ENCODE peak calls at places on chromosomes 5 and 9, in seven cellular contexts. One of them, this sample, is unnamed.

GRCh38 chr9:563200-563599 is 278.3 kb upstream of the DMRT1 start:
- DNase-seq in neuronal stem cell: no peak
- DNase-seq in H1: no peak
- DNase-seq in mesenchymal stem cell: no peak
- DNase-seq in IMR-90: no peak
- DNase-seq in H9: no peak
- DNase-seq in mesendoderm: no peak
- DNase-seq in this sample: no peak

GRCh38 chr9:106619211-106619610 is 243.8 kb upstream of the ZNF462 start:
- DNase-seq in neuronal stem cell: no peak
- DNase-seq in IMR-90: peak
- DNase-seq in H1: no peak
- DNase-seq in H9: no peak
- DNase-seq in mesendoderm: no peak
- DNase-seq in mesenchymal stem cell: peak
- DNase-seq in this sample: no peak

GRCh38 chr9:2727966-2728613 is 10.8 kb downstream of the KCNV2 start:
- DNase-seq in neuronal stem cell: no peak
- DNase-seq in H9: no peak
- DNase-seq in IMR-90: peak
- DNase-seq in mesendoderm: peak
- DNase-seq in H1: no peak
- DNase-seq in mesenchymal stem cell: peak
- DNase-seq in this sample: peak

GRCh38 chr5:111744455-111744854 is 12.5 kb downstream of the NREP start:
- DNase-seq in neuronal stem cell: no peak
- DNase-seq in mesenchymal stem cell: no peak
- DNase-seq in H1: no peak
- DNase-seq in H9: no peak
- DNase-seq in IMR-90: no peak
- DNase-seq in mesendoderm: no peak
- DNase-seq in this sample: no peak

GRCh38 chr9:82457959-82458358 is 469.4 kb downstream of the SPATA31D1 start:
- DNase-seq in H9: no peak
- DNase-seq in IMR-90: no peak
- DNase-seq in H1: no peak
- DNase-seq in mesenchymal stem cell: no peak
- DNase-seq in neuronal stem cell: no peak
- DNase-seq in mesendoderm: no peak
- DNase-seq in this sample: no peak

GRCh38 chr5:176530983-176531901 is 6.0 kb downstream of the RNF44 start:
- DNase-seq in IMR-90: peak
- DNase-seq in mesendoderm: no peak
- DNase-seq in mesenchymal stem cell: no peak
- DNase-seq in neuronal stem cell: no peak
- DNase-seq in H9: no peak
- DNase-seq in H1: no peak
- DNase-seq in this sample: no peak

GRCh38 chr5:16690243-16690839 is 73.5 kb upstream of the RETREG1 start:
- DNase-seq in mesendoderm: peak
- DNase-seq in mesenchymal stem cell: peak
- DNase-seq in H9: peak
- DNase-seq in H1: no peak
- DNase-seq in IMR-90: peak
- DNase-seq in neuronal stem cell: peak
- DNase-seq in this sample: no peak

GRCh38 chr9:120642129-120642528 is 62.2 kb upstream of the CDK5RAP2 start:
- DNase-seq in neuronal stem cell: no peak
- DNase-seq in IMR-90: peak
- DNase-seq in mesendoderm: no peak
- DNase-seq in H1: no peak
- DNase-seq in H9: no peak
- DNase-seq in mesenchymal stem cell: peak
- DNase-seq in this sample: no peak

GRCh38 chr9:6714176-6714575 is 43.6 kb upstream of the KDM4C start:
- DNase-seq in neuronal stem cell: no peak
- DNase-seq in IMR-90: no peak
- DNase-seq in mesenchymal stem cell: no peak
- DNase-seq in H9: no peak
- DNase-seq in mesendoderm: no peak
- DNase-seq in H1: no peak
- DNase-seq in this sample: no peak

DNA sequence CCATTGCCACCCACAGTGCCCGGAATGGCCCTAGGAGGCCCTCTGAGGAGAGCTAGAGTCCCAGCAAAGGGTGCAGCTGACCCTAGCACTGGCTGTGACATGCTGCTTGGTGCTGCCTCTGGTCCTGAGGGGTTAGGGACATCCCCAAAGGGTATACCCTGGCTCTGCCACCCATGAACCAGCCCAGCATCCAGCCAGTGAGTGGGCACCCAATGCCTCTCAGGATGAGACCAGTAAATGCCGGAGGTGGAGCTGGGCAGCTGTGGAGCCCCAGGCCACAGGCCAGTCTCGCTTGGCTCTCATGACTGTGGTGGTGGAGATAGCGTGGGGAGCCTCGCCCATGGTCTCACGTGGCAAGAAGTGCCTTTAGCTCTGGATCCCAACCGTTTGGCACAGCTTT is 3.7 kb upstream of the CEL start:
- DNase-seq in mesendoderm: no peak
- DNase-seq in neuronal stem cell: no peak
- DNase-seq in mesenchymal stem cell: no peak
- DNase-seq in H9: no peak
- DNase-seq in IMR-90: no peak
- DNase-seq in H1: no peak
- DNase-seq in this sample: no peak
- H3K18ac ChIP-seq in mesendoderm: no peak
- H3K18ac ChIP-seq in neuronal stem cell: no peak
- H3K18ac ChIP-seq in mesenchymal stem cell: no peak
- H3K18ac ChIP-seq in H9: no peak
- H3K18ac ChIP-seq in IMR-90: no peak
- H3K18ac ChIP-seq in H1: no peak
- H3K18ac ChIP-seq in this sample: no peak

DNA sequence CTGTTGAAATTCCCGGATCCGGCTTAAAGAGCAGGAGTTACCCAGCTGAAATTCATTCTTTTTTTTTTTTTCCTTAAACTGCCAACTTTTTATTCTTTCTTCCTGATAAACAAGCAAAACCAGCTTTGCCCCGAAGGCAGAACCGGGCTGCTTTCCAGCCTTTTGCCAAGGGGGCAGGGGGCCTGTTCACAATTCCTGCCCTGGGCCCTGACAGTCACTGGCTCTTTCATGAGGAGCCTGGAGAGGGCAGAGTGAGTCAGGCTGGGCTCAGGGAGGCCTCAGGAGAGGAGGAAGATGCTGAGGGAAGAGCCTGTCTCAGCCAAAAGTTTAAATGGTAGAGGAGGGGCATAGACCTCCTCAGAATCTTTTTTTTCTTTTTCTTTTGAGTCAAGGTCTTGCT is 4.8 kb downstream of the GLIPR2 start:
- DNase-seq in IMR-90: peak
- DNase-seq in neuronal stem cell: no peak
- DNase-seq in mesendoderm: peak
- DNase-seq in H9: peak
- DNase-seq in mesenchymal stem cell: peak
- DNase-seq in H1: no peak
- DNase-seq in this sample: peak
- H3K18ac ChIP-seq in IMR-90: no peak
- H3K18ac ChIP-seq in neuronal stem cell: no peak
- H3K18ac ChIP-seq in mesendoderm: no peak
- H3K18ac ChIP-seq in H9: no peak
- H3K18ac ChIP-seq in mesenchymal stem cell: no peak
- H3K18ac ChIP-seq in H1: no peak
- H3K18ac ChIP-seq in this sample: no peak

GRCh38 chr9:97993000-97993399 is 9.9 kb downstream of the ANP32B start:
- DNase-seq in H1: no peak
- DNase-seq in mesendoderm: no peak
- DNase-seq in mesenchymal stem cell: no peak
- DNase-seq in H9: no peak
- DNase-seq in IMR-90: no peak
- DNase-seq in neuronal stem cell: no peak
- DNase-seq in this sample: no peak

GRCh38 chr9:97990259-97990658 is 7.1 kb downstream of the ANP32B start:
- DNase-seq in mesendoderm: peak
- DNase-seq in mesenchymal stem cell: peak
- DNase-seq in neuronal stem cell: no peak
- DNase-seq in H9: no peak
- DNase-seq in H1: no peak
- DNase-seq in IMR-90: peak
- DNase-seq in this sample: no peak

GRCh38 chr9:97992219-97992618 is 9.1 kb downstream of the ANP32B start:
- DNase-seq in H1: no peak
- DNase-seq in mesendoderm: no peak
- DNase-seq in IMR-90: no peak
- DNase-seq in mesenchymal stem cell: no peak
- DNase-seq in H9: no peak
- DNase-seq in neuronal stem cell: no peak
- DNase-seq in this sample: peak

GRCh38 chr9:97994695-97995094 is 11.6 kb downstream of the ANP32B start:
- DNase-seq in mesendoderm: no peak
- DNase-seq in neuronal stem cell: no peak
- DNase-seq in IMR-90: no peak
- DNase-seq in H1: no peak
- DNase-seq in H9: no peak
- DNase-seq in mesenchymal stem cell: no peak
- DNase-seq in this sample: no peak

DNA sequence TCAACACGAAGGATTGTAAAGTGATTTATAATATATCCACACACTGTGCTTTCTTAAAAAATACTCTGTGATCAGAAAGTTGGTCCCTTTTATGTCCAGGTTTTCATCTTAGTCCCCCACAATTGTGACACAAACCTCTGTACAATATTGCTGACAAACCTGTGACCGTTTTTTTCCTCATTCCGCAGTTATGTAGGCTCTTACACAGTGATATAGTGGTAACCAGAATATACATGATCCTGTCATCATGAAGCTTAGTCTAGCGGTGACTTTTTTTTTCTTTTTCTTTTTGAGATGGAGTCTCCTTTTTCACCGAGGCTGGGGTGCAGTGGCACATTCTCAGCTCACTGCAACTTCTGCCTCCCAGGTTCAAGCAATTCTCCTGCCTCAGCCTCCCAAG is 8.7 kb downstream of the ANP32B start:
- DNase-seq in H1: no peak
- DNase-seq in mesenchymal stem cell: no peak
- DNase-seq in H9: no peak
- DNase-seq in mesendoderm: no peak
- DNase-seq in IMR-90: no peak
- DNase-seq in neuronal stem cell: no peak
- DNase-seq in this sample: no peak
- H3K18ac ChIP-seq in H1: no peak
- H3K18ac ChIP-seq in mesenchymal stem cell: no peak
- H3K18ac ChIP-seq in H9: no peak
- H3K18ac ChIP-seq in mesendoderm: no peak
- H3K18ac ChIP-seq in IMR-90: no peak
- H3K18ac ChIP-seq in neuronal stem cell: no peak
- H3K18ac ChIP-seq in this sample: no peak

GRCh38 chr9:95386843-95387242 is 69.3 kb upstream of the FANCC start:
- DNase-seq in IMR-90: no peak
- DNase-seq in H1: no peak
- DNase-seq in mesenchymal stem cell: no peak
- DNase-seq in neuronal stem cell: no peak
- DNase-seq in mesendoderm: no peak
- DNase-seq in H9: no peak
- DNase-seq in this sample: no peak
- H3K18ac ChIP-seq in IMR-90: no peak
- H3K18ac ChIP-seq in H1: no peak
- H3K18ac ChIP-seq in mesenchymal stem cell: no peak
- H3K18ac ChIP-seq in neuronal stem cell: no peak
- H3K18ac ChIP-seq in mesendoderm: peak
- H3K18ac ChIP-seq in H9: no peak
- H3K18ac ChIP-seq in this sample: no peak

DNA sequence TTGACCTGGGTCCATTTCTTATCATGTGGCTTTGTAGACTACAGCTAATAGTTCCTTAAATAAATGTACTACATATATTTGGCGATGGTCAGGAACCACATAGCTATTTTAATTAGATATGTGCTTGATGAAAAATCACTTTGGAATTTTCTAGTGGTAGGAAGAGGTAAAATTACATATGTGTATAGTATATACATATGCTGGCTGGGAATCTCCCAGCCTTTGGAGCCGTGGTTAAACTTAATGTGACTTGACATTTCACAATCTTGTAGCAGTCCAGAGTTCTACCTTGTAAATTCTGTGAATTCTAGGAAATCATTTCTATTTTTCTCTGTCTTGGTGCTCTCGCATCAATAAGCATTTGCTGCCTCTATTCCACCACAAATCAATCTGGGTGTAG is 565.0 kb downstream of the DMRTA1 start:
- DNase-seq in mesenchymal stem cell: no peak
- DNase-seq in mesendoderm: no peak
- DNase-seq in H9: no peak
- DNase-seq in H1: no peak
- DNase-seq in neuronal stem cell: no peak
- DNase-seq in IMR-90: peak
- DNase-seq in this sample: no peak
- H3K18ac ChIP-seq in mesenchymal stem cell: no peak
- H3K18ac ChIP-seq in mesendoderm: no peak
- H3K18ac ChIP-seq in H9: no peak
- H3K18ac ChIP-seq in H1: no peak
- H3K18ac ChIP-seq in neuronal stem cell: no peak
- H3K18ac ChIP-seq in IMR-90: no peak
- H3K18ac ChIP-seq in this sample: no peak

DNA sequence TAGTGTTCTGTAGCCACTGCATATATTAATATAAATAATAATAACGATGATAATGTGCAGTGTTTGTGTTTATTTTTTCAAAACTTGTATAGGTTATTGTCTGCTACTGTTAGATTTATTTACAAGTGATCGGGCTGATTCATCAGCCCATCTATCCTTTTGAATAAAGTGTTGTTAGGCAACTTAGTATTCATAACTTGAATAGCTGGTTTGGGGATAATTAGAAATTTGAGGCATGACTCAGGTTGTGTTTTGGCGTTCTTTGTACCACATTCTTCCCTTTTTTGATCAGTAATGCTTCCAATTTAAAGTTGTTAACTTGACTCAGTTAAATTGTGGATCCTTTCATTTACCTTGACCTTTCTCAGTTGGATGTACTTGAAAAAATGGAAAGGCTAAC is 69.7 kb downstream of the FOCAD start:
- DNase-seq in neuronal stem cell: no peak
- DNase-seq in H9: no peak
- DNase-seq in mesendoderm: no peak
- DNase-seq in mesenchymal stem cell: no peak
- DNase-seq in IMR-90: peak
- DNase-seq in H1: no peak
- DNase-seq in this sample: peak
- H3K18ac ChIP-seq in neuronal stem cell: no peak
- H3K18ac ChIP-seq in H9: no peak
- H3K18ac ChIP-seq in mesendoderm: no peak
- H3K18ac ChIP-seq in mesenchymal stem cell: no peak
- H3K18ac ChIP-seq in IMR-90: no peak
- H3K18ac ChIP-seq in H1: no peak
- H3K18ac ChIP-seq in this sample: no peak

GRCh38 chr5:140329739-140330481 is 16.5 kb downstream of the HBEGF start:
- DNase-seq in H1: no peak
- DNase-seq in H9: no peak
- DNase-seq in mesendoderm: no peak
- DNase-seq in mesenchymal stem cell: peak
- DNase-seq in IMR-90: no peak
- DNase-seq in neuronal stem cell: no peak
- DNase-seq in this sample: no peak
- H3K18ac ChIP-seq in H1: no peak
- H3K18ac ChIP-seq in H9: no peak
- H3K18ac ChIP-seq in mesendoderm: no peak
- H3K18ac ChIP-seq in mesenchymal stem cell: no peak
- H3K18ac ChIP-seq in IMR-90: no peak
- H3K18ac ChIP-seq in neuronal stem cell: no peak
- H3K18ac ChIP-seq in this sample: no peak